ENCODE peak calls at places on chromosomes 6 and 20, in six cellular contexts. C, R, S, T, E and L are unnamed samples. For H3K9me3, the result is how much of the 10 kb centered on the place peaks cover.

GRCh38 chr6:116507324-116507723 is 4.1 kb upstream of the CALHM5 start:
- DNase-seq in T (no peak), R (no peak), S (no peak), C (no peak), E (no peak), L (no peak)

GRCh38 chr20:18048191-18048590 is 9.5 kb downstream of the OVOL2 start:
- DNase-seq in E (no peak), R (no peak), T (no peak), S (no peak), C (no peak), L (no peak)

GRCh38 chr6:18340781-18341551 is 46.2 kb upstream of the RNF144B start:
- DNase-seq in E (no peak), R (no peak), T (no peak), S (no peak), C (no peak), L (no peak)

GRCh38 chr20:34403908-34404307 is 40.8 kb downstream of the ITCH start:
- DNase-seq in E (no peak), S (no peak), R (no peak), C (no peak), T (no peak), L (no peak)

GRCh38 chr6:107819976-107820551 is 4.0 kb downstream of the SCML4 start:
- DNase-seq in T (peak), S (no peak), R (no peak), E (no peak), C (no peak), L (peak)

GRCh38 chr6:162203287-162203686 is 524.3 kb downstream of the PRKN start:
- DNase-seq in S (no peak), C (no peak), T (no peak), E (no peak), R (peak), L (no peak)

GRCh38 chr20:20546402-20546801 is 166.0 kb downstream of the RALGAPA2 start:
- DNase-seq in E (no peak), S (no peak), R (no peak), T (no peak), C (no peak), L (no peak)

GRCh38 chr6:143441680-143442359 is 8.7 kb downstream of the ADAT2 start:
- DNase-seq in T (peak), E (no peak), R (no peak), S (no peak), C (no peak), L (no peak)

GRCh38 chr20:15061955-15062354 is 724.5 kb upstream of the FLRT3 start:
- DNase-seq in R (no peak), C (no peak), E (no peak), S (no peak), T (no peak), L (no peak)

GRCh38 chr6:158191032-158191431 is 22.9 kb downstream of the GTF2H5 start:
- DNase-seq in C (no peak), T (no peak), S (no peak), R (no peak), E (no peak), L (no peak)

GRCh38 chr20:22717466-22717865 is 133.1 kb upstream of the FOXA2 start:
- DNase-seq in E (no peak), R (peak), S (peak), C (peak), T (no peak), L (no peak)

GRCh38 chr20:62028384-62028783 is 37.3 kb downstream of the TAF4 start:
- DNase-seq in C (no peak), R (no peak), T (no peak), S (no peak), E (no peak), L (no peak)

GRCh38 chr6:159172066-159172465 is 2.9 kb downstream of the FNDC1 start:
- DNase-seq in E (no peak), S (no peak), T (no peak), C (no peak), R (no peak), L (no peak)

GRCh38 chr6:119978274-119978889 is 628.8 kb upstream of the MAN1A1 start:
- DNase-seq in R (peak), T (no peak), S (no peak), C (no peak), E (no peak), L (no peak)

DNA sequence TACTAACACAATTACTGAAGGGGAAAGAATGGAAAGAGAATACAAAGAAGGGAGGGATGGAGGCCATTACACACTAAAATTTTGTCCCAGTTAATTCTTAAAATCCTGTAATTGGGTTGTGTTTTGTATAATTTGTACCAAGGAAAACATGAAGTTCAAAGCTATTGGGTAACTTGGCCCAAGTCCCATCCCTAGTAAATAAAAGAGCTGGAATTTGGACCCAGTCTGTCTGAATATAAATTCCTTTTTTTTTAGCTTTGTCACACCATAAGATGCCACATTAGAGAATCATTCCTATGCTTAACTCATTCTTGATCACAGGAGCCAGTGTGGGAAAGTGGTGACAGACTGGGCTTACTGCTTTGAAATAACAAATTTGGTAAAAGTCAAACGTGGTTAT is 66.8 kb upstream of the CBLN4 start:
- DNase-seq in C (no peak), R (no peak), S (no peak), T (no peak), E (no peak), L (no peak)
- H3K9me3 ChIP-seq in C (under half), R (under half), S (under half), T (under half), E (under half), L (under half)

GRCh38 chr6:21871831-21872230 is 278.3 kb downstream of the SOX4 start:
- DNase-seq in T (no peak), E (no peak), C (no peak), S (no peak), R (no peak), L (no peak)

GRCh38 chr6:21870071-21870729 is 276.6 kb downstream of the SOX4 start:
- DNase-seq in S (no peak), T (no peak), R (no peak), E (no peak), C (no peak), L (no peak)

GRCh38 chr6:21874372-21874771 is 280.8 kb downstream of the SOX4 start:
- DNase-seq in T (no peak), S (no peak), C (no peak), R (no peak), E (no peak), L (no peak)

GRCh38 chr6:21869085-21869771 is 275.7 kb downstream of the SOX4 start:
- DNase-seq in R (no peak), C (no peak), E (no peak), T (no peak), S (no peak), L (no peak)

GRCh38 chr6:21873562-21873961 is 280.0 kb downstream of the SOX4 start:
- DNase-seq in T (no peak), E (no peak), R (no peak), S (peak), C (peak), L (no peak)
- H3K9me3 ChIP-seq in T (under half), E (under half), R (under half), S (under half), C (under half), L (under half)

GRCh38 chr6:14542670-14543366 is 425.2 kb downstream of the CD83 start:
- DNase-seq in S (no peak), R (no peak), C (no peak), E (no peak), T (no peak), L (no peak)

GRCh38 chr6:14540859-14541540 is 423.4 kb downstream of the CD83 start:
- DNase-seq in C (no peak), T (no peak), R (no peak), S (no peak), E (no peak), L (no peak)

GRCh38 chr6:14540276-14540675 is 422.7 kb downstream of the CD83 start:
- DNase-seq in E (no peak), C (peak), S (no peak), R (peak), T (no peak), L (no peak)

GRCh38 chr6:14533446-14533845 is 415.9 kb downstream of the CD83 start:
- DNase-seq in E (no peak), S (no peak), R (no peak), T (no peak), C (no peak), L (no peak)

DNA sequence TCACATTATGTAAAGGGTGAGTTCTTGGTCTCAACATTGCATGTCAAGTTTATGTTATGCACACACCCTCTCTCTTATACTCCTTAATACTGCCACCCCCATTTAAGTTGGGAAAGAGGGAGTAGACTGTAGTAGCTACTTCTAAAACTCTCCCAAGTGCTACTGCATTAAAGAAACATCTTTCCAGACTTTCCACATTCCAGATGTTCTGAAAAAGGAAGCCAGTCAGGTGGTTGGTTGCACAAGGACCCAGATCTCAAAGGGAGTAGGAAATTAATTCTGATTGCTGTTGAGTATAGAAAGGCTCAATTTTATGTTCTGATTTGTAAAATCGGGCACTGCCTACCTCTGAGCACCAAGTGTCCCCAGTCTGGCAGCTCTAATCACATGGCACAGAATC is 419.5 kb downstream of the CD83 start:
- DNase-seq in S (no peak), R (no peak), C (no peak), T (no peak), E (no peak), L (no peak)
- H3K9me3 ChIP-seq in S (under half), R (under half), C (under half), T (under half), E (under half), L (under half)

GRCh38 chr6:48978016-48978415 is 485.0 kb downstream of the MMUT start:
- DNase-seq in E (no peak), S (no peak), T (no peak), R (no peak), C (no peak), L (no peak)

GRCh38 chr6:48979085-48979484 is 484.0 kb downstream of the MMUT start:
- DNase-seq in C (no peak), R (no peak), S (no peak), T (no peak), E (no peak), L (no peak)

GRCh38 chr6:48983377-48983776 is 479.7 kb downstream of the MMUT start:
- DNase-seq in C (no peak), T (no peak), R (no peak), E (no peak), S (no peak), L (no peak)

GRCh38 chr6:48977573-48977972 is 485.5 kb downstream of the MMUT start:
- DNase-seq in S (no peak), R (no peak), T (no peak), E (no peak), C (no peak), L (no peak)

DNA sequence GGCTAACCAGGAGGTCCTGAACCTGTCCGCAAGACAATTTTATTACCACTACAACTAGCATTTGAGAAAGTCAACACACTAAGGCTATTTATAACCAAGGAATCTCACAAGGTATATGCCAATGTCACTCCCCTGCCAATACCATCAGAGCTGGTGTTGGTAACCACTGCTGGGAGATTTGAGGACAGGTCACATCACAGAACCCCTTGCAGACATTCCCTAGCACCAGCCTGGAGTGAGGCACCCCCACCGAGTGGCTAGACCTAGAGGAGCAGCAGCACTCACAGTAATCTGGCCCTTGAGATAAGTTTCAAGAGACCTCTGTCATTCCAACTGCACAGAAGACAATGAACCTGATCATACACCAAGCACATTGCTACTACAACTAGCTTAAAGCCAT is 483.2 kb downstream of the MMUT start:
- DNase-seq in E (no peak), T (no peak), C (no peak), S (no peak), R (no peak), L (no peak)
- H3K9me3 ChIP-seq in E (under half), T (under half), C (under half), S (under half), R (under half), L (under half)

GRCh38 chr20:60422848-60423247 is 464.6 kb downstream of the CDH26 start:
- DNase-seq in T (no peak), S (no peak), R (no peak), E (no peak), C (no peak), L (no peak)
- H3K9me3 ChIP-seq in T (under half), S (under half), R (under half), E (under half), C (under half), L (under half)

GRCh38 chr20:54920491-54920890 is 445.1 kb downstream of the DOK5 start:
- DNase-seq in S (no peak), C (no peak), T (no peak), E (no peak), R (no peak), L (no peak)
- H3K9me3 ChIP-seq in S (under half), C (under half), T (under half), E (under half), R (under half), L (under half)

GRCh38 chr6:39998126-39998525 is 63.9 kb upstream of the MOCS1 start:
- DNase-seq in E (no peak), T (no peak), S (no peak), R (no peak), C (no peak), L (no peak)
- H3K9me3 ChIP-seq in E (under half), T (under half), S (under half), R (under half), C (under half), L (under half)

DNA sequence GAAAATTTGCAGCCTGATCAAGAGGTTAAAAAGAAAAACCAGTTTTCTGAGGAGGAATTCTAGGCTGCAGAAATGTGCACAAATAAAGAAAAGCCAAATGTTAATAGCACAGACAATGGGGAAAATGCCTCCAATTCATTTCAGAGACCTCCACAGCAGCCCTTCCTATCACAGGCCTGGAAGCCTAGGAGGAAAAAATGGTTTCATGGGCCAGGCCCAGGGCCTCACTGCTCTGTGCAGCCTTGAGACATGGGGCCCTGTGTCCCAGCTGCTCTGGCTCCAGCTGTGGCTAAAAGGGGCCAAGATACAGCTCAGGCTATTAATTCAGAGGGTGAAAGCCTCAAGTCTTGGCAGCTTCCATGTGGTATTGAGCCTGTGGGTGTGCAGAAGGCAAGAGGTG is 18.9 kb downstream of the AHI1 start:
- DNase-seq in C (no peak), T (no peak), S (no peak), R (no peak), E (no peak), L (no peak)
- H3K9me3 ChIP-seq in C (under half), T (under half), S (under half), R (under half), E (under half), L (under half)

GRCh38 chr6:31897612-31898199 is at the start of gene EHMT2:
- DNase-seq in T (peak), S (peak), E (peak), R (peak), C (peak), L (peak)
- H3K9me3 ChIP-seq in T (under half), S (under half), E (under half), R (under half), C (under half), L (under half)